ENCODE peak calls at places on chromosomes 6 and 20, in six cellular contexts. X is HFFc6; R is stimulated activated CD4-positive, alpha-beta T cell treated with anti-CD3 and anti-CD28 coated beads, Interleukin-2, amount 100 ng/mL, for 48 hours; P is mesendoderm; B is putamen; I is fibroblast of lung. W is an unnamed sample.

GRCh38 chr6:141169419-141169818 is 963.3 kb upstream of the GJE1 start:
- DNase-seq in X (peak; percentile 57), R (no peak), P (peak; percentile 88), B (no peak), I (peak; percentile 47), W (no peak)

GRCh38 chr6:115770851-115771250 is 289.8 kb downstream of the FRK start:
- DNase-seq in X (no peak), R (no peak), P (no peak), B (no peak), I (no peak), W (no peak)

GRCh38 chr20:10754809-10755208 is 81.0 kb upstream of the JAG1 start:
- DNase-seq in X (no peak), R (no peak), P (no peak), B (no peak), I (no peak), W (no peak)

GRCh38 chr6:47343631-47344421 is 34.1 kb upstream of the TNFRSF21 start:
- DNase-seq in X (no peak), R (no peak), P (no peak), B (no peak), I (no peak), W (no peak)

GRCh38 chr6:53808302-53808881 is 13.6 kb downstream of the LRRC1 start:
- DNase-seq in X (no peak), R (no peak), P (no peak), B (no peak), I (no peak), W (no peak)

GRCh38 chr6:38208028-38208427 is 388.5 kb downstream of the ZFAND3 start:
- DNase-seq in X (no peak), R (no peak), P (no peak), B (no peak), I (no peak), W (no peak)

GRCh38 chr6:138577151-138577915 is 78.0 kb upstream of the NHSL1 start:
- DNase-seq in X (no peak), R (no peak), P (no peak), B (no peak), I (no peak), W (no peak)

GRCh38 chr20:44981736-44982406 is 15.6 kb downstream of the STK4 start:
- DNase-seq in X (no peak), R (no peak), P (no peak), B (no peak), I (no peak), W (no peak)

GRCh38 chr6:157760589-157761330 is 62.3 kb upstream of the SNX9 start:
- DNase-seq in X (peak; percentile 82), R (no peak), P (no peak), B (no peak), I (peak; percentile 82), W (no peak)

W was measured in GM19239.